ENCODE peak calls at places on chromosomes 3 and 15, in nine cellular contexts. W, P, I, F, D, V, A, M and Y are unnamed samples. For H3K4me1, the result is how much of the 10 kb centered on the place peaks cover.

GRCh38 chr15:52256366-52256765 is 39.2 kb downstream of the MYO5C start:
- DNase-seq in M (peak), W (peak), D (peak), P (peak), I (peak), F (peak), V (peak), A (peak), Y (no peak)

GRCh38 chr3:40215015-40215414 is 94.5 kb upstream of the EIF1B start:
- DNase-seq in V (no peak), P (no peak), F (no peak), I (no peak), M (no peak), W (no peak), A (no peak), D (no peak), Y (no peak)

GRCh38 chr3:184361532-184361931 is at the start of the genes CLCN2 and POLR2H:
- DNase-seq in W (no peak), P (peak), V (peak), I (peak), F (peak), M (no peak), A (no peak), D (no peak), Y (no peak)

GRCh38 chr15:80773792-80774352 is 5.3 kb upstream of the CEMIP start:
- DNase-seq in A (no peak), D (no peak), P (no peak), M (no peak), F (no peak), I (no peak), V (no peak), W (no peak), Y (no peak)

GRCh38 chr3:147939425-147940196 is 530.4 kb downstream of the ZIC1 start:
- DNase-seq in I (no peak), D (no peak), W (no peak), M (no peak), A (no peak), F (no peak), V (no peak), P (no peak), Y (no peak)

GRCh38 chr3:69250014-69250413 is 127.6 kb upstream of the LMOD3 start:
- DNase-seq in D (no peak), W (no peak), F (no peak), A (no peak), P (no peak), V (no peak), I (no peak), M (no peak), Y (no peak)

GRCh38 chr3:148938931-148939330 is 52.4 kb upstream of the GYG1 start:
- DNase-seq in A (no peak), W (no peak), I (no peak), M (no peak), D (no peak), P (no peak), F (no peak), V (no peak), Y (no peak)

GRCh38 chr3:4680881-4681300 is 187.7 kb downstream of the ITPR1 start:
- DNase-seq in D (no peak), A (no peak), W (no peak), M (no peak), I (no peak), P (no peak), F (no peak), V (peak), Y (no peak)

GRCh38 chr15:85499498-85499897 is 119.1 kb downstream of the AKAP13 start:
- DNase-seq in P (no peak), V (peak), A (no peak), I (no peak), D (no peak), M (no peak), F (no peak), W (no peak), Y (no peak)

GRCh38 chr3:191330309-191330712 is at the start of gene UTS2B:
- DNase-seq in F (no peak), P (no peak), V (peak), M (peak), I (peak), A (no peak), W (no peak), D (no peak), Y (no peak)

GRCh38 chr3:9916346-9916733 is 558 bp upstream of the IL17RC start:
- DNase-seq in P (no peak), M (no peak), A (no peak), I (peak), D (no peak), F (no peak), V (peak), W (no peak), Y (no peak)

GRCh38 chr15:82851331-82851850 is 42.0 kb downstream of the WHAMM start:
- DNase-seq in I (no peak), M (no peak), W (no peak), D (no peak), V (no peak), A (peak), F (no peak), P (no peak), Y (no peak)

GRCh38 chr3:71868891-71869290 is 83.9 kb upstream of the PROK2 start:
- DNase-seq in A (no peak), P (no peak), M (no peak), V (no peak), F (no peak), I (no peak), W (no peak), D (no peak), Y (no peak)

GRCh38 chr15:39736646-39737550 is 45.7 kb downstream of the FSIP1 start:
- DNase-seq in M (no peak), W (no peak), D (no peak), I (no peak), V (no peak), A (no peak), F (no peak), P (peak), Y (no peak)

GRCh38 chr3:37718647-37719046 is 143.0 kb upstream of the CTDSPL start:
- DNase-seq in D (no peak), M (no peak), V (no peak), P (no peak), I (no peak), A (no peak), F (no peak), W (no peak), Y (no peak)

GRCh38 chr3:86969500-86970189 is 21.3 kb downstream of the VGLL3 start:
- DNase-seq in V (peak), F (no peak), P (no peak), D (no peak), M (peak), W (no peak), I (peak), A (no peak), Y (no peak)

GRCh38 chr3:80285370-80285769 is 517.6 kb upstream of the ROBO1 start:
- DNase-seq in V (no peak), D (no peak), I (no peak), W (no peak), A (no peak), M (no peak), P (no peak), F (no peak), Y (no peak)

GRCh38 chr3:192848371-192849233 is 69.1 kb downstream of the MB21D2 start:
- DNase-seq in P (no peak), D (no peak), F (no peak), M (no peak), I (no peak), V (peak), A (no peak), W (no peak), Y (no peak)

GRCh38 chr3:179071569-179072397 is at the start of gene ZMAT3:
- DNase-seq in A (peak), V (peak), I (peak), M (peak), F (peak), W (peak), D (peak), P (peak), Y (no peak)

GRCh38 chr15:31365655-31366127 is 39.1 kb downstream of the KLF13 start:
- DNase-seq in V (peak), I (peak), W (no peak), F (peak), D (peak), M (no peak), P (peak), A (peak), Y (no peak)
- H3K4me1 ChIP-seq in V (under half), I (under half), W (under half), F (under half), D (half or more), M (under half), P (half or more), A (under half), Y (half or more)

GRCh38 chr3:46370784-46371183 is at the start of gene CCR5:
- DNase-seq in F (no peak), D (no peak), V (no peak), M (no peak), I (no peak), W (no peak), P (no peak), A (no peak), Y (no peak)
- TF ChIP-seq POLR2A in F (no peak), D (no peak), V (no peak), M (no peak), I (no peak), W (no peak), P (no peak), A (no peak), Y (no peak)

GRCh38 chr15:60020736-60021135 is 16.6 kb downstream of the FOXB1 start:
- DNase-seq in V (no peak), M (no peak), D (no peak), A (no peak), F (no peak), W (no peak), P (no peak), I (no peak), Y (no peak)

GRCh38 chr15:60022379-60022741 is 18.2 kb downstream of the FOXB1 start:
- DNase-seq in A (no peak), W (no peak), P (no peak), I (no peak), D (no peak), V (no peak), F (no peak), M (no peak), Y (no peak)

GRCh38 chr15:60021589-60022378 is 17.7 kb downstream of the FOXB1 start:
- DNase-seq in I (no peak), D (no peak), P (no peak), A (no peak), M (no peak), F (no peak), W (no peak), V (no peak), Y (no peak)

GRCh38 chr15:60012695-60013094 is 8.6 kb downstream of the FOXB1 start:
- DNase-seq in V (no peak), M (no peak), I (no peak), W (no peak), A (no peak), D (no peak), P (no peak), F (no peak), Y (no peak)

DNA sequence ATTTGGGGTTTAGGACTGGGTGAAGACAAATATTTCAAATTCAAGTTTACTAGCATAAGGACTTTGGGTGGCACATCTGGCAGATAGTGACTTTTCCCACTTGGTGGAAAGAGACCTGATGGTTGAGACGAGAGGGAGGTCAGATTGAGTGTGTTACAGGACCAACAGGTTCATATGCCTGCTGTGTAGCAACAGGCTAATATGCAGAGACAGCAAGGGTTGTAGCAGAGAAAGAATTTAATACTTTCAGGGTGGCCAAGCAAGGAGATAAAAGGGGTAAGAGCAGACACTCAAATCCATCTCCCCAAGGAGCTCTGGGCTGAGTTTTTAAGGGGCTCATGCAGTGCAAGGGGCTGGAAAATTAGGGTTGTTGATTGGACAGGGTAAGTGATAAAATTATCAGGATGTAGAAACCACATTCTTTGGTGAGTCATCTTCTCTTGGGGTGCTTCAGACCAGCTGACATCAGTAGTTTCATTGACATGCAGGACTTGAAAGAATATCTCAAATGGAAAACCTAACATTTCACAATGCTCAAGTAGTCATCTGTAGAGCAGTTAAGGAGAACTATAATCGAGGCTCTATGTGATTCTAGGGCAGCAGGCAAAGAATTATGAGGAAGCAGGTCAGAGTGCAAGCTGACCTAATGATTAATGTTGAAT is 13.6 kb downstream of the FOXB1 start:
- DNase-seq in W (no peak), F (no peak), P (no peak), M (no peak), A (no peak), D (no peak), V (no peak), I (no peak), Y (no peak)
- H3K27ac ChIP-seq in W (no peak), F (no peak), P (no peak), M (no peak), A (no peak), D (no peak), V (no peak), I (no peak), Y (no peak)

GRCh38 chr3:11589706-11590105 is 54.0 kb downstream of the VGLL4 start:
- DNase-seq in A (no peak), I (peak), V (no peak), W (no peak), D (no peak), M (no peak), F (no peak), P (no peak), Y (no peak)
- H3K4me1 ChIP-seq in A (under half), I (under half), V (half or more), W (under half), D (under half), M (under half), F (under half), P (half or more), Y (half or more)